ENCODE peak calls at places on chromosomes 3 and 15, in eight cellular contexts. One of them, this sample, is unnamed.
A peak's percentile ranks its signal among the peaks of the same experiment; 100 is the strongest.

GRCh38 chr15:43404130-43404529 is 33.2 kb downstream of the TUBGCP4 start:
- DNase-seq in AG04449: no peak
- DNase-seq in stromal cell of bone marrow: no peak
- DNase-seq in AG08395: no peak
- DNase-seq in nephron progenitor cell: no peak
- DNase-seq in stimulated activated CD4-positive, alpha-beta T cell treated with anti-CD3 and anti-CD28 coated beads, Interleukin-2, amount 100 ng/mL, for 48 hours: no peak
- DNase-seq in lower lobe of right lung: no peak
- DNase-seq in NCI-H82: no peak
- DNase-seq in this sample: no peak

GRCh38 chr3:44208568-44208967 is 33.1 kb upstream of the TOPAZ1 start:
- DNase-seq in AG04449: no peak
- DNase-seq in stromal cell of bone marrow: no peak
- DNase-seq in AG08395: no peak
- DNase-seq in nephron progenitor cell: no peak
- DNase-seq in stimulated activated CD4-positive, alpha-beta T cell treated with anti-CD3 and anti-CD28 coated beads, Interleukin-2, amount 100 ng/mL, for 48 hours: no peak
- DNase-seq in lower lobe of right lung: no peak
- DNase-seq in NCI-H82: no peak
- DNase-seq in this sample: no peak

GRCh38 chr3:172592898-172593669 is 69.9 kb upstream of the TNFSF10 start:
- DNase-seq in AG04449: no peak
- DNase-seq in stromal cell of bone marrow: no peak
- DNase-seq in AG08395: no peak
- DNase-seq in nephron progenitor cell: no peak
- DNase-seq in stimulated activated CD4-positive, alpha-beta T cell treated with anti-CD3 and anti-CD28 coated beads, Interleukin-2, amount 100 ng/mL, for 48 hours: no peak
- DNase-seq in lower lobe of right lung: no peak
- DNase-seq in NCI-H82: no peak
- DNase-seq in this sample: no peak

GRCh38 chr15:55742927-55743614 is at the start of gene PRTG:
- DNase-seq in AG04449: no peak
- DNase-seq in stromal cell of bone marrow: peak; percentile 38
- DNase-seq in AG08395: peak; percentile 58
- DNase-seq in nephron progenitor cell: peak; percentile 92
- DNase-seq in stimulated activated CD4-positive, alpha-beta T cell treated with anti-CD3 and anti-CD28 coated beads, Interleukin-2, amount 100 ng/mL, for 48 hours: no peak
- DNase-seq in lower lobe of right lung: peak; percentile 81
- DNase-seq in NCI-H82: peak; percentile 67
- DNase-seq in this sample: peak; percentile 90

GRCh38 chr15:81215983-81216382 is 19.3 kb downstream of the IL16 start:
- DNase-seq in AG04449: no peak
- DNase-seq in stromal cell of bone marrow: no peak
- DNase-seq in AG08395: no peak
- DNase-seq in nephron progenitor cell: no peak
- DNase-seq in stimulated activated CD4-positive, alpha-beta T cell treated with anti-CD3 and anti-CD28 coated beads, Interleukin-2, amount 100 ng/mL, for 48 hours: no peak
- DNase-seq in lower lobe of right lung: no peak
- DNase-seq in NCI-H82: no peak
- DNase-seq in this sample: no peak

GRCh38 chr3:101509276-101509675 is 3.7 kb downstream of the SENP7 start:
- DNase-seq in AG04449: no peak
- DNase-seq in stromal cell of bone marrow: no peak
- DNase-seq in AG08395: no peak
- DNase-seq in nephron progenitor cell: no peak
- DNase-seq in stimulated activated CD4-positive, alpha-beta T cell treated with anti-CD3 and anti-CD28 coated beads, Interleukin-2, amount 100 ng/mL, for 48 hours: no peak
- DNase-seq in lower lobe of right lung: no peak
- DNase-seq in NCI-H82: no peak
- DNase-seq in this sample: no peak

GRCh38 chr15:48119277-48119676 is 1.5 kb upstream of the SLC24A5 start:
- DNase-seq in AG04449: no peak
- DNase-seq in stromal cell of bone marrow: no peak
- DNase-seq in AG08395: no peak
- DNase-seq in nephron progenitor cell: no peak
- DNase-seq in stimulated activated CD4-positive, alpha-beta T cell treated with anti-CD3 and anti-CD28 coated beads, Interleukin-2, amount 100 ng/mL, for 48 hours: no peak
- DNase-seq in lower lobe of right lung: no peak
- DNase-seq in NCI-H82: no peak
- DNase-seq in this sample: no peak

GRCh38 chr15:78810377-78811123 is 714 bp downstream of the ADAMTS7 start:
- DNase-seq in AG04449: no peak
- DNase-seq in stromal cell of bone marrow: no peak
- DNase-seq in AG08395: peak; percentile 72
- DNase-seq in nephron progenitor cell: peak; percentile 69
- DNase-seq in stimulated activated CD4-positive, alpha-beta T cell treated with anti-CD3 and anti-CD28 coated beads, Interleukin-2, amount 100 ng/mL, for 48 hours: no peak
- DNase-seq in lower lobe of right lung: peak; percentile 57
- DNase-seq in NCI-H82: peak; percentile 50
- DNase-seq in this sample: peak; percentile 64

GRCh38 chr15:45139770-45140169 is 10.0 kb downstream of the DUOX1 start:
- DNase-seq in AG04449: no peak
- DNase-seq in stromal cell of bone marrow: no peak
- DNase-seq in AG08395: no peak
- DNase-seq in nephron progenitor cell: no peak
- DNase-seq in stimulated activated CD4-positive, alpha-beta T cell treated with anti-CD3 and anti-CD28 coated beads, Interleukin-2, amount 100 ng/mL, for 48 hours: no peak
- DNase-seq in lower lobe of right lung: peak; percentile 73
- DNase-seq in NCI-H82: no peak
- DNase-seq in this sample: no peak

GRCh38 chr3:139506792-139507191 is 30.5 kb upstream of the RBP2 start:
- DNase-seq in AG04449: no peak
- DNase-seq in stromal cell of bone marrow: no peak
- DNase-seq in AG08395: no peak
- DNase-seq in nephron progenitor cell: no peak
- DNase-seq in stimulated activated CD4-positive, alpha-beta T cell treated with anti-CD3 and anti-CD28 coated beads, Interleukin-2, amount 100 ng/mL, for 48 hours: no peak
- DNase-seq in lower lobe of right lung: no peak
- DNase-seq in NCI-H82: peak; percentile 35
- DNase-seq in this sample: no peak

GRCh38 chr15:78565951-78566774 is 843 bp downstream of the CHRNA5 start:
- DNase-seq in AG04449: no peak
- DNase-seq in stromal cell of bone marrow: no peak
- DNase-seq in AG08395: peak; percentile 21
- DNase-seq in nephron progenitor cell: peak; percentile 26
- DNase-seq in stimulated activated CD4-positive, alpha-beta T cell treated with anti-CD3 and anti-CD28 coated beads, Interleukin-2, amount 100 ng/mL, for 48 hours: peak; percentile 1
- DNase-seq in lower lobe of right lung: no peak
- DNase-seq in NCI-H82: peak; percentile 49
- DNase-seq in this sample: peak; percentile 20

GRCh38 chr3:12932347-12932746 is 91.0 kb upstream of the RPL32 start:
- DNase-seq in AG04449: no peak
- DNase-seq in stromal cell of bone marrow: no peak
- DNase-seq in AG08395: no peak
- DNase-seq in nephron progenitor cell: no peak
- DNase-seq in stimulated activated CD4-positive, alpha-beta T cell treated with anti-CD3 and anti-CD28 coated beads, Interleukin-2, amount 100 ng/mL, for 48 hours: no peak
- DNase-seq in lower lobe of right lung: no peak
- DNase-seq in NCI-H82: no peak
- DNase-seq in this sample: no peak

GRCh38 chr15:59543721-59544547 is 67.6 kb upstream of the GCNT3 start:
- DNase-seq in AG04449: no peak
- DNase-seq in stromal cell of bone marrow: no peak
- DNase-seq in AG08395: no peak
- DNase-seq in nephron progenitor cell: no peak
- DNase-seq in stimulated activated CD4-positive, alpha-beta T cell treated with anti-CD3 and anti-CD28 coated beads, Interleukin-2, amount 100 ng/mL, for 48 hours: no peak
- DNase-seq in lower lobe of right lung: no peak
- DNase-seq in NCI-H82: no peak
- DNase-seq in this sample: no peak

GRCh38 chr3:169363318-169363717 is 300.2 kb downstream of the MECOM start:
- DNase-seq in AG04449: no peak
- DNase-seq in stromal cell of bone marrow: no peak
- DNase-seq in AG08395: no peak
- DNase-seq in nephron progenitor cell: no peak
- DNase-seq in stimulated activated CD4-positive, alpha-beta T cell treated with anti-CD3 and anti-CD28 coated beads, Interleukin-2, amount 100 ng/mL, for 48 hours: no peak
- DNase-seq in lower lobe of right lung: no peak
- DNase-seq in NCI-H82: no peak
- DNase-seq in this sample: no peak

GRCh38 chr3:14957933-14958332 is 10.6 kb downstream of the NR2C2 start:
- DNase-seq in AG04449: no peak
- DNase-seq in stromal cell of bone marrow: no peak
- DNase-seq in AG08395: no peak
- DNase-seq in nephron progenitor cell: no peak
- DNase-seq in stimulated activated CD4-positive, alpha-beta T cell treated with anti-CD3 and anti-CD28 coated beads, Interleukin-2, amount 100 ng/mL, for 48 hours: no peak
- DNase-seq in lower lobe of right lung: no peak
- DNase-seq in NCI-H82: no peak
- DNase-seq in this sample: no peak

GRCh38 chr3:187873843-187874242 is 128.6 kb upstream of the BCL6 start:
- DNase-seq in AG04449: no peak
- DNase-seq in stromal cell of bone marrow: no peak
- DNase-seq in AG08395: no peak
- DNase-seq in nephron progenitor cell: no peak
- DNase-seq in stimulated activated CD4-positive, alpha-beta T cell treated with anti-CD3 and anti-CD28 coated beads, Interleukin-2, amount 100 ng/mL, for 48 hours: no peak
- DNase-seq in lower lobe of right lung: no peak
- DNase-seq in NCI-H82: no peak
- DNase-seq in this sample: no peak

GRCh38 chr3:173770011-173770410 is 372.5 kb downstream of the NLGN1 start:
- DNase-seq in AG04449: no peak
- DNase-seq in stromal cell of bone marrow: peak; percentile 60
- DNase-seq in AG08395: peak; percentile 17
- DNase-seq in nephron progenitor cell: no peak
- DNase-seq in stimulated activated CD4-positive, alpha-beta T cell treated with anti-CD3 and anti-CD28 coated beads, Interleukin-2, amount 100 ng/mL, for 48 hours: no peak
- DNase-seq in lower lobe of right lung: no peak
- DNase-seq in NCI-H82: no peak
- DNase-seq in this sample: no peak

GRCh38 chr3:161284989-161285388 is 63.9 kb downstream of the NMD3 start:
- DNase-seq in AG04449: no peak
- DNase-seq in stromal cell of bone marrow: no peak
- DNase-seq in AG08395: peak; percentile 15
- DNase-seq in nephron progenitor cell: no peak
- DNase-seq in stimulated activated CD4-positive, alpha-beta T cell treated with anti-CD3 and anti-CD28 coated beads, Interleukin-2, amount 100 ng/mL, for 48 hours: no peak
- DNase-seq in lower lobe of right lung: no peak
- DNase-seq in NCI-H82: no peak
- DNase-seq in this sample: no peak

GRCh38 chr3:60703956-60704736 is 547.1 kb downstream of the FHIT start:
- DNase-seq in AG04449: peak; percentile 36
- DNase-seq in stromal cell of bone marrow: no peak
- DNase-seq in AG08395: peak; percentile 13
- DNase-seq in nephron progenitor cell: no peak
- DNase-seq in stimulated activated CD4-positive, alpha-beta T cell treated with anti-CD3 and anti-CD28 coated beads, Interleukin-2, amount 100 ng/mL, for 48 hours: no peak
- DNase-seq in lower lobe of right lung: no peak
- DNase-seq in NCI-H82: no peak
- DNase-seq in this sample: no peak

GRCh38 chr3:62214850-62215249 is 158.5 kb downstream of the FEZF2 start:
- DNase-seq in AG04449: no peak
- DNase-seq in stromal cell of bone marrow: no peak
- DNase-seq in AG08395: no peak
- DNase-seq in nephron progenitor cell: no peak
- DNase-seq in stimulated activated CD4-positive, alpha-beta T cell treated with anti-CD3 and anti-CD28 coated beads, Interleukin-2, amount 100 ng/mL, for 48 hours: no peak
- DNase-seq in lower lobe of right lung: no peak
- DNase-seq in NCI-H82: no peak
- DNase-seq in this sample: no peak

GRCh38 chr15:38648116-38648843 is 83.7 kb upstream of the RASGRP1 start:
- DNase-seq in AG04449: no peak
- DNase-seq in stromal cell of bone marrow: no peak
- DNase-seq in AG08395: no peak
- DNase-seq in nephron progenitor cell: no peak
- DNase-seq in stimulated activated CD4-positive, alpha-beta T cell treated with anti-CD3 and anti-CD28 coated beads, Interleukin-2, amount 100 ng/mL, for 48 hours: no peak
- DNase-seq in lower lobe of right lung: no peak
- DNase-seq in NCI-H82: no peak
- DNase-seq in this sample: no peak

GRCh38 chr3:113441051-113441770 is at the start of gene CFAP44:
- DNase-seq in AG04449: no peak
- DNase-seq in stromal cell of bone marrow: peak; percentile 40
- DNase-seq in AG08395: peak; percentile 77
- DNase-seq in nephron progenitor cell: peak; percentile 82
- DNase-seq in stimulated activated CD4-positive, alpha-beta T cell treated with anti-CD3 and anti-CD28 coated beads, Interleukin-2, amount 100 ng/mL, for 48 hours: peak; percentile 11
- DNase-seq in lower lobe of right lung: peak; percentile 74
- DNase-seq in NCI-H82: no peak
- DNase-seq in this sample: peak; percentile 85

GRCh38 chr3:138359549-138360271 is 11.3 kb downstream of the MRAS start:
- DNase-seq in AG04449: no peak
- DNase-seq in stromal cell of bone marrow: no peak
- DNase-seq in AG08395: no peak
- DNase-seq in nephron progenitor cell: no peak
- DNase-seq in stimulated activated CD4-positive, alpha-beta T cell treated with anti-CD3 and anti-CD28 coated beads, Interleukin-2, amount 100 ng/mL, for 48 hours: no peak
- DNase-seq in lower lobe of right lung: no peak
- DNase-seq in NCI-H82: no peak
- DNase-seq in this sample: no peak

GRCh38 chr15:62665449-62665848 is 377.1 kb upstream of the TPM1 start:
- DNase-seq in AG04449: no peak
- DNase-seq in stromal cell of bone marrow: peak; percentile 26
- DNase-seq in AG08395: no peak
- DNase-seq in nephron progenitor cell: no peak
- DNase-seq in stimulated activated CD4-positive, alpha-beta T cell treated with anti-CD3 and anti-CD28 coated beads, Interleukin-2, amount 100 ng/mL, for 48 hours: no peak
- DNase-seq in lower lobe of right lung: no peak
- DNase-seq in NCI-H82: no peak
- DNase-seq in this sample: no peak

GRCh38 chr15:75731248-75732100 is 18.8 kb upstream of the CSPG4 start:
- DNase-seq in AG04449: no peak
- DNase-seq in stromal cell of bone marrow: no peak
- DNase-seq in AG08395: no peak
- DNase-seq in nephron progenitor cell: no peak
- DNase-seq in stimulated activated CD4-positive, alpha-beta T cell treated with anti-CD3 and anti-CD28 coated beads, Interleukin-2, amount 100 ng/mL, for 48 hours: no peak
- DNase-seq in lower lobe of right lung: peak; percentile 71
- DNase-seq in NCI-H82: no peak
- DNase-seq in this sample: no peak

GRCh38 chr3:126058666-126059065 is 25.3 kb downstream of the SLC41A3 start:
- DNase-seq in AG04449: no peak
- DNase-seq in stromal cell of bone marrow: no peak
- DNase-seq in AG08395: no peak
- DNase-seq in nephron progenitor cell: no peak
- DNase-seq in stimulated activated CD4-positive, alpha-beta T cell treated with anti-CD3 and anti-CD28 coated beads, Interleukin-2, amount 100 ng/mL, for 48 hours: no peak
- DNase-seq in lower lobe of right lung: no peak
- DNase-seq in NCI-H82: no peak
- DNase-seq in this sample: no peak

GRCh38 chr3:190225186-190225692 is 97.0 kb downstream of the CLDN1 start:
- DNase-seq in AG04449: no peak
- DNase-seq in stromal cell of bone marrow: no peak
- DNase-seq in AG08395: peak; percentile 29
- DNase-seq in nephron progenitor cell: no peak
- DNase-seq in stimulated activated CD4-positive, alpha-beta T cell treated with anti-CD3 and anti-CD28 coated beads, Interleukin-2, amount 100 ng/mL, for 48 hours: no peak
- DNase-seq in lower lobe of right lung: no peak
- DNase-seq in NCI-H82: peak; percentile 37
- DNase-seq in this sample: no peak

GRCh38 chr15:66505430-66505811 is 295 bp downstream of the ZWILCH start:
- DNase-seq in AG04449: no peak
- DNase-seq in stromal cell of bone marrow: no peak
- DNase-seq in AG08395: no peak
- DNase-seq in nephron progenitor cell: no peak
- DNase-seq in stimulated activated CD4-positive, alpha-beta T cell treated with anti-CD3 and anti-CD28 coated beads, Interleukin-2, amount 100 ng/mL, for 48 hours: no peak
- DNase-seq in lower lobe of right lung: no peak
- DNase-seq in NCI-H82: no peak
- DNase-seq in this sample: no peak

GRCh38 chr3:176351408-176351807 is 845.9 kb downstream of the TBL1XR1 start:
- DNase-seq in AG04449: peak; percentile 55
- DNase-seq in stromal cell of bone marrow: peak; percentile 51
- DNase-seq in AG08395: peak; percentile 56
- DNase-seq in nephron progenitor cell: no peak
- DNase-seq in stimulated activated CD4-positive, alpha-beta T cell treated with anti-CD3 and anti-CD28 coated beads, Interleukin-2, amount 100 ng/mL, for 48 hours: no peak
- DNase-seq in lower lobe of right lung: no peak
- DNase-seq in NCI-H82: no peak
- DNase-seq in this sample: no peak

GRCh38 chr3:55631766-55632331 is 144.7 kb upstream of the WNT5A start:
- DNase-seq in AG04449: no peak
- DNase-seq in stromal cell of bone marrow: no peak
- DNase-seq in AG08395: no peak
- DNase-seq in nephron progenitor cell: no peak
- DNase-seq in stimulated activated CD4-positive, alpha-beta T cell treated with anti-CD3 and anti-CD28 coated beads, Interleukin-2, amount 100 ng/mL, for 48 hours: no peak
- DNase-seq in lower lobe of right lung: no peak
- DNase-seq in NCI-H82: no peak
- DNase-seq in this sample: no peak

This sample was measured in glutamatergic neuron.